ENCODE peak calls at places on chromosomes 11 and 22, in six cellular contexts. O is RWPE1, V is fibroblast of villous mesenchyme, I is fibroblast of pulmonary artery, X is IMR-90, Q is H9. M is an unnamed sample.

GRCh38 chr11:76560219-76560618 is 110.3 kb downstream of the LRRC32 start:
- DNase-seq in I (no peak), Q (no peak), V (no peak), O (no peak), X (no peak), M (no peak)

GRCh38 chr11:111602865-111603632 is 800 bp downstream of the SIK2 start:
- DNase-seq in Q (no peak), V (peak; percentile 63), O (peak; percentile 26), I (peak; percentile 45), X (peak; percentile 43), M (no peak)

GRCh38 chr11:4610258-4610935 is 2.4 kb upstream of the TRIM68 start:
- DNase-seq in I (peak; percentile 37), V (peak; percentile 18), O (no peak), X (peak; percentile 5), Q (no peak), M (no peak)

GRCh38 chr11:727281-727701 is 20.0 kb upstream of the TALDO1 start:
- DNase-seq in X (no peak), O (no peak), I (no peak), Q (no peak), V (no peak), M (no peak)

GRCh38 chr11:78228467-78228866 is 39.7 kb downstream of the USP35 start:
- DNase-seq in O (peak; percentile 64), X (peak; percentile 55), I (peak; percentile 75), V (peak; percentile 70), Q (peak; percentile 45), M (no peak)

GRCh38 chr11:95228081-95228859 is 2.7 kb downstream of the SESN3 start:
- DNase-seq in O (peak; percentile 14), I (peak; percentile 13), V (no peak), Q (no peak), X (no peak), M (no peak)

GRCh38 chr11:77127969-77128691 is at the start of gene MYO7A:
- DNase-seq in V (peak; percentile 61), O (no peak), X (peak; percentile 55), I (peak; percentile 55), Q (peak; percentile 84), M (no peak)

GRCh38 chr22:31876156-31877035 is 67.9 kb upstream of the YWHAH start:
- DNase-seq in V (peak; percentile 24), I (no peak), O (no peak), Q (no peak), X (no peak), M (no peak)

GRCh38 chr22:50485221-50486131 is 1.2 kb upstream of the MIOX start:
- DNase-seq in I (no peak), X (no peak), Q (no peak), V (no peak), O (no peak), M (no peak)

GRCh38 chr22:21936151-21936778 is 16.4 kb downstream of the PPM1F start:
- DNase-seq in X (peak; percentile 16), I (no peak), V (no peak), O (no peak), Q (no peak), M (no peak)

GRCh38 chr22:37021710-37022482 is 2.4 kb downstream of the MPST start:
- DNase-seq in Q (no peak), O (no peak), V (peak; percentile 50), X (peak; percentile 34), I (peak; percentile 50), M (no peak)

GRCh38 chr11:77072851-77073327 is 6.1 kb downstream of the CAPN5 start:
- DNase-seq in I (no peak), O (no peak), Q (peak; percentile 17), V (no peak), X (no peak), M (peak; percentile 66)

GRCh38 chr22:33051960-33052839 is 6.0 kb downstream of the SYN3 start:
- DNase-seq in V (no peak), X (no peak), O (no peak), Q (no peak), I (peak; percentile 3), M (peak; percentile 60)

GRCh38 chr11:65279713-65280459 is 18.1 kb downstream of the POLA2 start:
- DNase-seq in Q (no peak), V (peak; percentile 93), O (peak; percentile 77), X (peak; percentile 99), I (peak; percentile 97), M (no peak)

GRCh38 chr11:72781313-72782080 is 12.3 kb downstream of the STARD10 start:
- DNase-seq in I (no peak), V (no peak), O (peak; percentile 56), Q (peak; percentile 56), X (no peak), M (no peak)

GRCh38 chr22:26845016-26845728 is 187.8 kb downstream of the MIAT start:
- DNase-seq in V (no peak), Q (no peak), X (no peak), I (peak; percentile 11), O (no peak), M (no peak)

GRCh38 chr11:128956401-128957203 is 13.9 kb upstream of the TP53AIP1 start:
- DNase-seq in X (peak; percentile 78), I (peak; percentile 81), Q (no peak), O (peak; percentile 77), V (peak; percentile 78), M (no peak)

GRCh38 chr11:95596011-95596489 is 193.5 kb downstream of the FAM76B start:
- DNase-seq in Q (no peak), O (no peak), X (peak; percentile 39), V (no peak), I (peak; percentile 23), M (no peak)

GRCh38 chr11:132100583-132100982 is 730.2 kb downstream of the NTM start:
- DNase-seq in Q (no peak), V (no peak), I (no peak), X (no peak), O (no peak), M (no peak)

GRCh38 chr22:42357634-42358296 is 74.4 kb downstream of the NFAM1 start:
- DNase-seq in V (no peak), O (peak; percentile 28), X (no peak), I (no peak), Q (no peak), M (no peak)
- TF ChIP-seq CTCF in V (no peak), O (no peak), X (no peak), I (no peak), Q (peak; percentile 25), M (no peak)

GRCh38 chr11:120715239-120715638 is 203.7 kb downstream of the GRIK4 start:
- DNase-seq in Q (no peak), V (peak; percentile 19), O (no peak), X (no peak), I (peak; percentile 7), M (peak; percentile 37)
- TF ChIP-seq CTCF in Q (peak; percentile 70), V (peak; percentile 61), O (peak; percentile 22), X (peak; percentile 39), I (peak; percentile 44), M (peak; percentile 72)

GRCh38 chr11:45024357-45024756 is 73.7 kb upstream of the TP53I11 start:
- DNase-seq in I (no peak), V (no peak), O (no peak), Q (no peak), X (no peak), M (no peak)

GRCh38 chr11:45023065-45023365 is 72.3 kb upstream of the TP53I11 start:
- DNase-seq in I (no peak), X (peak; percentile 5), Q (no peak), O (no peak), V (no peak), M (no peak)

GRCh38 chr11:45021001-45021400 is 70.3 kb upstream of the TP53I11 start:
- DNase-seq in I (no peak), X (no peak), V (no peak), O (no peak), Q (no peak), M (no peak)

GRCh38 chr11:45022294-45023064 is 71.8 kb upstream of the TP53I11 start:
- DNase-seq in I (no peak), O (no peak), Q (no peak), X (peak; percentile 20), V (no peak), M (no peak)

DNA sequence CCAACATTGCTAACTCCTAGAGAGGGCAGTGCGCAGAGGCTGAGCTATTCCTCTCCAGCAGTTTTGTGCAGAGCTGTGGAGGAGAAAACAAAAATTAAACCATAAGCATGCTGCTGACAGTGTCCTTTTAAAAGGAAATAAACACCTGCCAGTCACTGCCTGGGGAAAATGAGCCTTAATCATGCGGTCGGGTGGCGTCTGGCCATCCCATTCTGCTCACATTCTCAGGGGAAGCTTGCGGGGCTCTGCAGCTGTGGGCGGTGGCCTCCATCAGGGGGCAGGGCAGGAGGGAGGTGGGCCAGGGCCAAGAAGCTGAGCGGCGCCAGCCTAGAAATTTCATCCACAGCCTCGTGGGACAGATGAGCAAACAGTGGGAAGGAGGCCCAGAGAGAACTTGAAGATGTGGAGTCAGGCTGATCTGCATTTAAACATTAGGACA is 71.0 kb upstream of the TP53I11 start:
- DNase-seq in X (peak; percentile 16), Q (peak; percentile 61), O (no peak), I (peak; percentile 64), V (no peak), M (no peak)
- TF ChIP-seq CTCF in X (no peak), Q (peak; percentile 19), O (no peak), I (no peak), V (no peak), M (no peak)

GRCh38 chr11:70860855-70861254 is 391.5 kb downstream of the SHANK2 start:
- DNase-seq in Q (no peak), O (no peak), X (no peak), I (no peak), V (no peak), M (no peak)
- TF ChIP-seq CTCF in Q (peak; percentile 35), O (no peak), X (no peak), I (no peak), V (no peak), M (no peak)

GRCh38 chr22:29056472-29056871 is 5.2 kb downstream of the C22orf31 start:
- DNase-seq in O (no peak), Q (no peak), I (no peak), V (no peak), X (no peak), M (no peak)
- TF ChIP-seq CTCF in O (no peak), Q (no peak), I (no peak), V (no peak), X (no peak), M (no peak)

M was measured in type B pancreatic cell.